ENCODE peak calls at places on chromosomes 11 and 22, in six cellular contexts. L, M, E, A, V and D are unnamed samples.

GRCh38 chr22:22598144-22598543 is 39.1 kb upstream of the PRAME start:
- DNase-seq in A (no peak), V (no peak), L (no peak), E (no peak), M (no peak), D (no peak)

GRCh38 chr11:70805971-70806370 is 407.6 kb downstream of the CTTN start:
- DNase-seq in A (no peak), M (no peak), V (no peak), E (no peak), L (no peak), D (no peak)

GRCh38 chr11:45541693-45542434 is 123.6 kb downstream of the CHST1 start:
- DNase-seq in A (no peak), M (no peak), L (no peak), V (no peak), E (no peak), D (no peak)

GRCh38 chr11:133930053-133930766 is 26.6 kb downstream of the IGSF9B start:
- DNase-seq in L (no peak), V (no peak), A (no peak), E (no peak), M (no peak), D (no peak)

GRCh38 chr22:44116755-44117684 is 63.7 kb upstream of the PARVG start:
- DNase-seq in L (no peak), E (no peak), A (no peak), M (no peak), V (no peak), D (no peak)

GRCh38 chr11:101442936-101443521 is 140.8 kb downstream of the TRPC6 start:
- DNase-seq in L (no peak), E (no peak), M (no peak), A (no peak), V (no peak), D (no peak)

GRCh38 chr11:117823294-117823940 is 1.1 kb downstream of the FXYD2 start:
- DNase-seq in L (no peak), M (peak; percentile 21), E (no peak), V (no peak), A (no peak), D (no peak)

GRCh38 chr11:116742104-116742503 is 30.7 kb downstream of the BUD13 start:
- DNase-seq in A (no peak), M (no peak), L (no peak), E (no peak), V (no peak), D (no peak)

GRCh38 chr11:2714871-2715270 is 15.1 kb upstream of the KCNQ1OT1 start:
- DNase-seq in M (no peak), E (no peak), L (no peak), V (no peak), A (no peak), D (no peak)

DNA sequence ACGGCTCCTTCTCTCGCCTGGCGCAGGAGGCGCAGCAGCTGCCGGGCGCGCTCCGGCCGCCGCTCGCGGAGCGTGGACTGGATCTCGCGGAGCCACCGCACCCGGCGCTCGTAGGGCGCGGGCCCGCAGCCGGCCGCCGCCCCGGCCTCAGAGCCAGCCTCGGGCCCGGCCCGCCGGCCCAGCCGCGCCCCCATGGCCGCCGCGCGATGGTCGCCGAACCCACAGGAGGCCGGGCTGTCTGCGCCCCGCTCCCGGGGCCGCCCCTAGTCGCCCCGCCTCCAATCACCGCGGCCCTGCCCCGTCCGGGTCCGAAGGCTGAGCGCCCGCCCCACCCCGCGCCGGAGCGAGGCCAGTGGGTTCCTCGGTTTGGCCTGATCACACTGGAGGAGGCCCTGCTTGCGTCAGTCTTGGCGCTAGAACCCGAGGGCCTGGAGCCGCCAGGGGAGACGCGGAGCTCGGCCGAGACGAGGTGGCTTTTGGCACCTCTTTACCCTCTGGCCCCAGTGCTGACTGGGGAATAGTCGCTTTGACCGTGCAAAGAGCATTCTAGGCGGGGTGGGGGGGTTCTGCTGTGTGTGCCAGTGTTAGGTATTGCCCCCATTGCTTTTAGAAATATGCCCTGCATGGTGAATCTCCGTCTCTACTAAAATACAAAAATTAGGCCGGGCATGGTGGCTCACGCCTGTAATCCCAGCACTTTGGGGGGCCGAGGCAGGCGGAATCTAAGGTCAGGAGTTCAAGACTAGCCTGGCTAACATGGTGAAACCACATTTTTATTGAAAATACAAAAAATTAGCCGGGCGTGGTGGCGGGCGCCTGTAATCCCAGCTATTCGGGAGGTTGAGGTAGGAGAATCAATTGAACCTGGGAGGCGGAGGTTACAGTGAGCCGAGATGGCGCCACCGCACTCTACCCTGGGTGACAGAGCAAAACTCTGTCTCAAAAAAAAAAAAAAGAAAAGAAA is at the start of gene LRRC75B:
- DNase-seq in A (peak; percentile 85), M (peak; percentile 70), L (peak; percentile 95), E (no peak), V (peak; percentile 91), D (peak; percentile 90)
- TF ChIP-seq POLR2A in A (peak; percentile 94), M (peak; percentile 51), L (no peak), E (peak; percentile 41), V (no peak), D (peak; percentile 44)

GRCh38 chr22:48346311-48346710 is 1481.4 kb downstream of the BRD1 start:
- DNase-seq in A (no peak), E (no peak), M (no peak), V (no peak), L (no peak), D (no peak)
- TF ChIP-seq TAF1 in A (no peak), E (no peak), M (no peak), V (no peak), L (no peak), D (no peak)

DNA sequence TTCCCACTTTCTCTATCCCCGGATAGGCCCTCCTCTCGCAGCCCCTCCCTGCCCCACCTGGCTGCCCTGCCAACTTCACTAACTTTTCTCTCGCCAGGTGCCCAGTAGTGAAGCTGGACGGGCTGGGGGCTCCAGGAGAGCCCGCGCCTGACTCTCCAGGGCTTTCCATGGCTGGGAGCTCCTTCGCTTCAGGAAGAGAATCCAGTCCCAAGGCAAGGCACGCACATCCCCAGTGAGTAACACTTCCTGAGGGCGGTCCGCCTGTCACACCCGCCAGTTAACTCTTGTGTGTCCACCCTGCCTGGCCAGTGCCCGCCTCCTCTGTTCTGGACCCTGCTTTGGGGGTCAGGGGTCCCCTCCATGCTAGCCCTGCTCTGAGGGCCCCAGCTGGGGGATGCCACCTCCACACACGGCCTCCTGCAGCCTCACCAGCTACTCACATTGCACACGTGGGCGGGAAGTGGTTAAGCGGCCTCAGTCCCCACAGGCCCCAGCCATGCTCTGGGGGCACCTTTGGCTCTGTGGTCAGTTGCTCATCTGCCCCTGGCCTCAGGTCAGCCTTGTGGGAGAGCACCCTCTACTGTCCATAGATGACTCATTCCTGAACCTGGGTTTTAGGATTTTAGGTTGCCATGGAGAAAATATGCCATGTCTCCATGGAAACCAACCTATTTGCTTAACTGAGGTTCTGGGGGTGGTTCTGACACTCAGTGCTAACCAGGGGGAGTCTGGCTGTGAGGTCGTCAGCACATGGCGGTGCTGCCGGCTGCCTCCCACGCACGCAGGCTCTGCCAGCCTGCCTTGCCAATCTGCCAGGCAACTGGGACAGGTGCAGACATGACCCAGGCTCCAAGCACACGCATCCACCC is at the start of gene RIN1:
- DNase-seq in L (peak; percentile 90), E (peak; percentile 83), A (peak; percentile 89), M (peak; percentile 81), V (peak; percentile 77), D (peak; percentile 85)
- TF ChIP-seq POLR2A in L (no peak), E (peak; percentile 41), A (no peak), M (peak; percentile 45), V (no peak), D (peak; percentile 38)

DNA sequence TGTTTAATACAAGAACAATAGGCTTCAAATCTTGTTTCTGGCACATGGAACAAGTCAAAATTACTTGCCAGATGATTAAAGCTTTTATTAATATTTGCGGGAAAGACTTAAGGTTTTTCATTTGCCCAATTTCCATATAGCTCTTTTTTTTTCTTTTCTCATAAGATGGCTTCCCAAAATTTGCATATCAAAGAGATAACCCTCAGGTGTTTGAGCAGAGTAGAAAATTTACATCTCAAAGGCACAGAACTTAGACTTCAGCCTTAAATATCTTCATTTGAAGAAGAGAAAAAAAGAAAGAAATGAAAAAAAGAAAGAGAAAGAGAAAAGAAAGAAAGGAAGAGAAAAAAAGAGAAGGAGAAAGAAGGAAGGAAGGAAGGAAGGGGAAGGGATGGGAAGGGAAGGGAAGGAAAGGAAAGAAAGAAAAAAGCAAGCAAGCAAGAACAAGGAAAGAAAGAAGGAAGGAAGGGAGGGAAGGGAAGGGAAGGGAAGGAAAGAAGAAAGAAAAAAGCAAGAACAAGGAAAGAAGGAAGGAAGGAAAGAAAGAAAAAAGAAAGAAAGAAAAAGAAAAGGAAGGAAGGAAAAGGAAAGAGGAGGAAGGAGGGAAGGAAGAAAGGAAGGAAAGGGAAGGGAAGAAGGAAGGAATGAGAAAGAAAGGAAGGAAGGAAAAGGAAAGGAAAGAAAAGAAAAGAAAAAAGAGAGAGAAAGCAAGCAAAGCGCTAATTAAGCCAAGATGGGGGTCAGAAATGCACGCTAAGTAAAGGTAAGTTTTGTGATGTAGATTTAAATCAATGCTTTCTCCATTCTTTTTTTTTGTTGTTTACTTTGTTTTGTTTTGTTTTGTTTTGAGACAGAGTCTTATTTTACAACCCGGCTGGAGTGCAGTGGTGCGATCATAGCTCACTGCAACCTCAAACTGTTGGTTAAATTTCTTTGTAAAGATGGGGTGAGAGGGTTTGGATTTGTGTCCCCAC is 20.2 kb upstream of the IFITM3 start:
- DNase-seq in E (no peak), M (no peak), L (no peak), V (no peak), A (no peak), D (no peak)
- TF ChIP-seq TAF1 in E (no peak), M (no peak), L (no peak), V (no peak), A (no peak), D (no peak)

GRCh38 chr22:48717883-48718817 is 1109.5 kb downstream of the BRD1 start:
- DNase-seq in E (no peak), A (no peak), M (no peak), V (no peak), L (no peak), D (no peak)

GRCh38 chr22:48717076-48717810 is 1110.4 kb downstream of the BRD1 start:
- DNase-seq in E (no peak), L (no peak), M (no peak), V (no peak), A (no peak), D (no peak)

GRCh38 chr22:48720662-48721393 is 1106.8 kb downstream of the BRD1 start:
- DNase-seq in L (no peak), V (no peak), E (no peak), M (no peak), A (no peak), D (no peak)

GRCh38 chr22:48719978-48720661 is 1107.6 kb downstream of the BRD1 start:
- DNase-seq in V (peak; percentile 80), M (peak; percentile 21), A (no peak), L (no peak), E (no peak), D (no peak)

GRCh38 chr22:48718818-48719500 is 1108.7 kb downstream of the BRD1 start:
- DNase-seq in V (no peak), A (no peak), E (no peak), L (no peak), M (no peak), D (no peak)
- TF ChIP-seq POLR2A in V (no peak), A (no peak), E (no peak), L (no peak), M (no peak), D (no peak)

GRCh38 chr11:114399903-114400221 is 449 bp downstream of the C11orf71 start:
- DNase-seq in A (peak; percentile 40), M (peak; percentile 66), V (no peak), E (peak; percentile 2), L (no peak), D (no peak)
- TF ChIP-seq TAF1 in A (no peak), M (no peak), V (no peak), E (no peak), L (no peak), D (no peak)